ENCODE peak calls at places on chromosome 12, in four cellular contexts. U is GM12891; E is activated naive CD8-positive, alpha-beta T cell treated with anti-CD3 and anti-CD28 coated beads, Interleukin-2, amount 50 U/mL, for 24 hours; G is left lobe of liver. A is an unnamed sample.

GRCh38 chr12:67501362-67501761 is 147.2 kb upstream of the DYRK2 start:
- DNase-seq in G (no peak), U (no peak), E (no peak), A (no peak)

GRCh38 chr12:12207746-12208145 is 59.1 kb downstream of the LRP6 start:
- DNase-seq in G (no peak), U (no peak), E (no peak), A (no peak)

GRCh38 chr12:124510301-124510970 is 57.0 kb downstream of the NCOR2 start:
- DNase-seq in E (peak), G (no peak), U (no peak), A (no peak)

GRCh38 chr12:60148831-60149230 is 553.0 kb downstream of the SLC16A7 start:
- DNase-seq in G (no peak), E (no peak), U (no peak), A (no peak)

GRCh38 chr12:105977256-105978051 is 161.3 kb downstream of the NUAK1 start:
- DNase-seq in U (no peak), G (no peak), E (no peak), A (no peak)

GRCh38 chr12:128573907-128574306 is 249.9 kb downstream of the SLC15A4 start:
- DNase-seq in U (no peak), G (no peak), E (no peak), A (no peak)

GRCh38 chr12:98296462-98297079 is 218.8 kb upstream of the TMPO start:
- DNase-seq in G (no peak), E (no peak), U (no peak), A (no peak)

GRCh38 chr12:57008113-57008687 is 1.9 kb upstream of the ZBTB39 start:
- DNase-seq in U (no peak), G (no peak), E (no peak), A (peak)

GRCh38 chr12:107612508-107612907 is 73.1 kb upstream of the PWP1 start:
- DNase-seq in U (no peak), G (no peak), E (no peak), A (no peak)

GRCh38 chr12:82470906-82471512 is 112.7 kb downstream of the METTL25 start:
- DNase-seq in E (no peak), G (no peak), U (no peak), A (no peak)

GRCh38 chr12:43848786-43849185 is 12.9 kb downstream of the TMEM117 start:
- DNase-seq in E (no peak), G (no peak), U (no peak), A (no peak)

GRCh38 chr12:13254311-13254710 is 57.8 kb downstream of the EMP1 start:
- DNase-seq in E (no peak), G (no peak), U (no peak), A (no peak)

GRCh38 chr12:31496257-31496656 is 94.7 kb downstream of the DENND5B start:
- DNase-seq in G (no peak), U (no peak), E (no peak), A (no peak)

GRCh38 chr12:94545937-94546771 is 86.5 kb upstream of the CEP83 start:
- DNase-seq in E (no peak), U (peak), G (peak), A (peak)

GRCh38 chr12:98955284-98955683 is 310.2 kb downstream of the APAF1 start:
- DNase-seq in G (no peak), U (no peak), E (peak), A (peak)

GRCh38 chr12:75603475-75603874 is 92.1 kb upstream of the KRR1 start:
- DNase-seq in G (no peak), E (no peak), U (no peak), A (no peak)

GRCh38 chr12:3313066-3313465 is 177.9 kb upstream of the PRMT8 start:
- DNase-seq in U (no peak), G (no peak), E (no peak), A (no peak)

GRCh38 chr12:124883263-124883876 is 19.7 kb upstream of the SCARB1 start:
- DNase-seq in G (no peak), U (no peak), E (no peak), A (no peak)

A was measured in GM13976.